ENCODE peak calls at places on chromosomes 4 and X, in seven cellular contexts. G is fibroblast of lung, J is AG04449, W is colonic mucosa, B is lower lobe of right lung, M is progenitor cell of endocrine pancreas, H is heart left ventricle. K is an unnamed sample.

GRCh38 chr4:86640469-86640868 is 46.4 kb downstream of the PTPN13 start:
- DNase-seq in G (peak; percentile 13), J (peak; percentile 4), W (no peak), B (no peak), M (no peak), H (no peak), K (no peak)

GRCh38 chr4:116180056-116180690 is 905.2 kb downstream of the TRAM1L1 start:
- DNase-seq in G (peak; percentile 0), J (no peak), W (no peak), B (no peak), M (no peak), H (no peak), K (peak; percentile 8)

GRCh38 chr4:6359536-6360308 is 90.1 kb downstream of the WFS1 start:
- DNase-seq in G (no peak), J (no peak), W (no peak), B (no peak), M (no peak), H (no peak), K (no peak)

GRCh38 chr4:101792056-101792575 is 1.6 kb downstream of the BANK1 start:
- DNase-seq in G (no peak), J (no peak), W (no peak), B (no peak), M (no peak), H (no peak), K (no peak)

GRCh38 chrX:149641832-149642231 is 10.2 kb upstream of the TMEM185A start:
- DNase-seq in G (no peak), J (no peak), W (no peak), B (no peak), M (no peak), H (no peak), K (no peak)

GRCh38 chr4:40675166-40675565 is 45.5 kb upstream of the RBM47 start:
- DNase-seq in G (no peak), J (no peak), W (no peak), B (no peak), M (no peak), H (no peak), K (no peak)

GRCh38 chrX:154384284-154384892 is 5.3 kb downstream of the EMD start:
- DNase-seq in G (no peak), J (no peak), W (no peak), B (no peak), M (no peak), H (no peak), K (no peak)

GRCh38 chrX:66833426-66833825 is 194.5 kb upstream of the EDA2R start:
- DNase-seq in G (no peak), J (no peak), W (no peak), B (no peak), M (no peak), H (no peak), K (peak; percentile 2)

GRCh38 chr4:108172231-108172779 is 3.6 kb upstream of the LEF1 start:
- DNase-seq in G (peak; percentile 29), J (no peak), W (no peak), B (no peak), M (peak; percentile 58), H (peak; percentile 8), K (peak; percentile 72)

GRCh38 chr4:139900964-139901376 is 235.4 kb downstream of the MGST2 start:
- DNase-seq in G (no peak), J (no peak), W (no peak), B (no peak), M (no peak), H (no peak), K (no peak)

GRCh38 chrX:124594017-124594651 is 247.8 kb downstream of the SH2D1A start:
- DNase-seq in G (no peak), J (no peak), W (no peak), B (no peak), M (no peak), H (no peak), K (no peak)

GRCh38 chr4:188783160-188783559 is 643.9 kb downstream of the TRIML1 start:
- DNase-seq in G (no peak), J (no peak), W (no peak), B (no peak), M (no peak), H (no peak), K (no peak)

DNA sequence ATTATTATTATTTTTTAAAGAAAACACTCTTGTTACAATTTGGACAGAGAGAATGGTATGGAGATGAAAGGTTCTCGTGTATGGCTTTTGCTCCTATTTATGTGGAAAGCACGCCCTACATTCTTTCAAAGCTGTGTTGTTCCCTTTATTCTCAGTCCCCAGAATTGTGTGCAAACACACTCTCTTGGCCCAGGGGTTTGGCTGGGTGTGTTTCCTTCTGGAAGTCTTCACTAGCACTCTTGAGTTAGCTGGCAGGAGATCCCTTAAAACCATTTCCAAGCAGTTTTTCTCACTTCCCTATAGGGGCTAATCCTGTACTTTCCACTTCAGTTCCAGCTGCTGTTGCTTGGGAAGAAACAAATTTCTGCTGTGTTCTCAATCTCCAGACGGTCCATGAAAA is 35.1 kb downstream of the FHL1 start:
- DNase-seq in G (peak; percentile 78), J (no peak), W (no peak), B (no peak), M (no peak), H (no peak), K (no peak)
- TF ChIP-seq CTCF in G (no peak), J (no peak), W (no peak), B (no peak), M (no peak), H (no peak), K (no peak)

DNA sequence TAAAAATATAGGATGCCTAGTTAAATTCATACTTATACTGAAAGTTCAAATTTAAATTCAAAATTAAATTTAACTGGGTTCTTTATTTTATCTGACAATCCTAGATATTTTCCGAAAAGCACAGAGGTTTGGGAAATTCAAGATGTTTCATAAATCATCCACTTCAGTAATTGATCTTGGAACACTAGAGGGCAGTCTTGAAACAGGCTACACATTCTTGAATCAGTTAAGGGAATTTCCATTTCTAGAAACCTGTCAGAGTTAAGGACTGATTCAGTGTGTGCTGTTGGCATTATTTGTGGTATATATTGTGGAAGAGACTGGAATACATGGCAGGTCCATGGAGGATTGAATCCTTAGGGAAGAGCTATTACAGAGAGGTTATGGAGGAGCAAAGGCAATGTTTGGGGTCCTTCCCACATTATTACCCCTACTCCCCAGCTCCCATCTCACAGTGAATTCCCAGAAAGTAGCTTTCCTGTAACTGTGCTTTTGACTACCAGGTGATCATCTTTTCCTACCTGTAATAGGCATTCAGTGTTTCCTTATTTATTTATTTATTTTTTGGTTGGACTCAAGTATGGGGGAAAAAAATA is 92.9 kb downstream of the EGF start:
- DNase-seq in G (peak; percentile 84), J (peak; percentile 41), W (no peak), B (no peak), M (no peak), H (no peak), K (peak; percentile 67)
- TF ChIP-seq CTCF in G (peak; percentile 68), J (peak; percentile 61), W (peak; percentile 74), B (peak; percentile 67), M (peak; percentile 84), H (peak; percentile 69), K (peak; percentile 27)

DNA sequence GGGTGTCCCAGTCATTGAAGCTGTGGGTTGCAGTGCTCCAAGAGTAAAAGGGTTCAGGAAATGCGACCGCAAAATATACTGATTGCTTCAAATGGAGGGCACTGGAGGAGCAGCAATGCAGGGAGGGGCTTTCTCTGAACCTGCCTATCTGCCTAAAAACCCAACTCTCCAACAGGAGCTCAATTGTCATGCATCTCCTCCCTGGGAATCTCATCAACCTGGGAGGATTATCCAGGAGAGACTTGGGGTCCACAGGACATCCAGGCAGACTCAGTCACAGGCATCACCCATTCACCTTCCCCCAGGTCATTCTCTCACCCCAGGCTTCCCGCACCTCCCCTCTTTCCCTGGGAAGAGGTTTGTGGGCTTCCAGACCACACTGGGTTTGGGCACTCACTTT is 38.2 kb upstream of the TLR3 start:
- DNase-seq in G (no peak), J (no peak), W (no peak), B (no peak), M (no peak), H (no peak), K (no peak)
- TF ChIP-seq CTCF in G (no peak), J (no peak), W (no peak), B (no peak), M (no peak), H (no peak), K (no peak)

DNA sequence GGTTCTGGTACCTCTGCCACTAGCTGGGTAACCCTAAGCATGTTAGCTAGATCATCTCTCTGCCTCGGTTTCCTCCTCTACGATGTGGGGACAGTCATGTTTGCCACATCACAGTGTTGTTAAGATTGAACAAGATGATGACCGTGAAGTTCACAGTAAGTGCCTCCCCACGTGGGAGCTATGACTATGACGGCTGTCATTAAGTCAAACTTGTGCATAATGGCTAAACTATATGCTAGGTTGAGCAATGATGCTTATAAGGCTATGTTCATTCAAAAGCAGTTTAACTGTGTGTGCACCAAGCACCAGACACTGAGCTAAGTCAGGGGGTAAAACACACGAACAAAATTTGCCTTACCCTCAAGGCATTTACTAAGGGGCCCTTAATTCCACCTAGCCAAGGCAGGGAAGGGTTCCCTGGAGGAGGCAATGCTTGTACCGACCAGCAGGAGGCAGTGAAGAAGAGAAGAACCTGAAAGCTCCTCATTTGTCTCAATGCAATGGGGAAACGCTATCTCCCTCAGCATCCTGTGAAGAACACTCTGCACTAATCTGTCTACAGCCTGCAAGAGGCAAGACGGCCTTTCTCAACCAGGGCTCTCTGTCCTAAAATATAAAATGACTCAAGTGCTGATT is 52.9 kb downstream of the MAP7D2 start:
- DNase-seq in G (no peak), J (no peak), W (no peak), B (no peak), M (no peak), H (no peak), K (no peak)
- TF ChIP-seq CTCF in G (peak; percentile 27), J (no peak), W (no peak), B (no peak), M (no peak), H (no peak), K (peak; percentile 14)

DNA sequence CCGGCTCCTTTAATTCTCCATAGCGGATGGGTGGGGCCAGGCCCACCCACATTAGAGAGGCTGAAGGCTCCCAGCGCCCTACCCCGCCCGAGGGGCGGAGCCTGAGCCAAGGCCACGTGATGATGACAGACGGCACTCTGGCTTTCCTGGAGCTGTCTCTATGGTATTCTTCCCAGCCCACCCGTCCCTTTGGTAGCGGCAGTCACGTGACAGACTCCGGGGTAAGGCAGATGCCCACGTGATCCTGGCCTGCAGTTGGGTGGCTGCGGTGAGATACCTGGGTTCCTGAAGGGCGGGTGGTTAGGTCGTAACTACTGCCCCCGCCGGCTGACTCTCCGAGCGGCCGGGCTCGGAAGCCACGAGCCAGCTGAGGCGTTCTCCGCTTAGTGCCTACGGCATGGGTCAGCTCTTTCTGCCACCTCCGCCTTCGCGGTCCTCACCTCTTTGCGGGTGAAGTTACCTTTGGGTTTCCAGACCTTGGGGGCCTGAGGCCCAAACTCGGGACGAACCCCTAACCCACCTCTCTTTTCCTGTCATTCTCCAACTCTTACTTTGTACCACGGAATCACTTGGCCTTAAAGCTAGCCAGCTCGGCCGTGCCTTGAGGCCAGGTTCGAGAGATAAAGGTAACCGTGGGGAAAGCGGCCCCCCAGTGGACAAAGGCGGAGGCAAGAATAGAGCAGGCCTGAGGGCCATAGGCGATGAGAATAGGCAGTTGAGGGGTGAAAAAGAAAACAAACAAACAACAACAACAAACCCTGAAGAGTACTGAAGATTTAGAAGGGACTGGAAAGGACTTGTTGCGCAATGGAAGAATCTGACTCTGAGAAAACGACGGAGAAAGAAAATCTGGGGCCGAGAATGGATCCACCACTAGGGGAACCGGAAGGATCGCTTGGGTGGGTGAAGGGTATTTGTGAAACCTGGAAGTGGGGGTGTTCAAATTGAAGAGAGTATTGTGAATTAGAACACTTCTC is at the start of gene RRAGB:
- DNase-seq in G (peak; percentile 94), J (peak; percentile 51), W (peak; percentile 95), B (peak; percentile 95), M (peak; percentile 77), H (peak; percentile 94), K (peak; percentile 84)
- TF ChIP-seq CTCF in G (peak; percentile 53), J (peak; percentile 51), W (peak; percentile 36), B (peak; percentile 53), M (peak; percentile 56), H (peak; percentile 38), K (peak; percentile 54)

K was measured in GM20000.